ENCODE peak calls at places on chromosomes 13 and 19, in nine cellular contexts. B, K, P, W, U, O, T, C and Q are unnamed samples.
A peak's percentile ranks its signal among the peaks of the same experiment; 100 is the strongest.

GRCh38 chr19:33175886-33176669 is 18.1 kb upstream of the LRP3 start:
- DNase-seq in B (peak; percentile 43), K (no peak), P (peak; percentile 22), W (peak; percentile 37), U (peak; percentile 48), O (peak; percentile 82), T (peak; percentile 17), C (peak; percentile 43), Q (no peak)

GRCh38 chr19:418761-419632 is 10.1 kb upstream of the C2CD4C start:
- DNase-seq in B (no peak), K (no peak), P (no peak), W (no peak), U (peak; percentile 42), O (peak; percentile 69), T (no peak), C (peak; percentile 30), Q (no peak)

GRCh38 chr19:49861127-49861526 is 6.2 kb downstream of the PNKP start:
- DNase-seq in B (no peak), K (no peak), P (no peak), W (no peak), U (peak; percentile 77), O (peak; percentile 88), T (no peak), C (peak; percentile 32), Q (no peak)

GRCh38 chr19:30274987-30275386 is 97.2 kb upstream of the ZNF536 start:
- DNase-seq in B (no peak), K (no peak), P (no peak), W (no peak), U (no peak), O (no peak), T (no peak), C (no peak), Q (no peak)

GRCh38 chr13:23609414-23610186 is 39.4 kb downstream of the TNFRSF19 start:
- DNase-seq in B (peak; percentile 81), K (no peak), P (peak; percentile 70), W (peak; percentile 62), U (no peak), O (no peak), T (no peak), C (peak; percentile 57), Q (no peak)

GRCh38 chr13:45206340-45206739 is 5.5 kb upstream of the KCTD4 start:
- DNase-seq in B (peak; percentile 78), K (peak; percentile 96), P (peak; percentile 92), W (peak; percentile 93), U (no peak), O (no peak), T (no peak), C (no peak), Q (peak; percentile 84)

GRCh38 chr19:14497347-14497921 is 1.5 kb upstream of the GIPC1 start:
- DNase-seq in B (no peak), K (no peak), P (no peak), W (peak; percentile 64), U (no peak), O (peak; percentile 84), T (no peak), C (no peak), Q (no peak)

GRCh38 chr13:33213797-33214196 is 71.8 kb downstream of the STARD13 start:
- DNase-seq in B (peak; percentile 77), K (no peak), P (peak; percentile 50), W (no peak), U (peak; percentile 50), O (no peak), T (no peak), C (no peak), Q (no peak)

GRCh38 chr19:13665125-13665903 is 99.0 kb upstream of the MRI1 start:
- DNase-seq in B (no peak), K (no peak), P (no peak), W (no peak), U (no peak), O (no peak), T (peak; percentile 59), C (no peak), Q (no peak)

GRCh38 chr13:79621902-79622301 is 140.9 kb downstream of the NDFIP2 start:
- DNase-seq in B (no peak), K (peak; percentile 79), P (no peak), W (no peak), U (no peak), O (no peak), T (no peak), C (no peak), Q (no peak)

GRCh38 chr13:110690516-110690915 is 15.4 kb downstream of the CARS2 start:
- DNase-seq in B (no peak), K (no peak), P (no peak), W (no peak), U (no peak), O (peak; percentile 62), T (no peak), C (peak; percentile 6), Q (no peak)

GRCh38 chr19:9165256-9165655 is 13.5 kb upstream of the OR7D2 start:
- DNase-seq in B (peak; percentile 39), K (no peak), P (no peak), W (peak; percentile 16), U (no peak), O (no peak), T (no peak), C (no peak), Q (no peak)

GRCh38 chr19:35349614-35350521 is 2.2 kb downstream of the FFAR1 start:
- DNase-seq in B (no peak), K (no peak), P (no peak), W (no peak), U (peak; percentile 33), O (peak; percentile 82), T (peak; percentile 48), C (no peak), Q (no peak)

GRCh38 chr19:7769171-7769570 is 6.1 kb downstream of the CLEC4M start:
- DNase-seq in B (no peak), K (no peak), P (no peak), W (no peak), U (peak; percentile 17), O (no peak), T (no peak), C (no peak), Q (no peak)

GRCh38 chr13:101390461-101390860 is 25.8 kb downstream of the NALCN start:
- DNase-seq in B (peak; percentile 75), K (no peak), P (peak; percentile 23), W (peak; percentile 55), U (no peak), O (no peak), T (no peak), C (no peak), Q (no peak)

GRCh38 chr13:73987618-73988017 is 146.6 kb downstream of the KLF12 start:
- DNase-seq in B (no peak), K (no peak), P (no peak), W (no peak), U (no peak), O (no peak), T (no peak), C (no peak), Q (no peak)

GRCh38 chr13:72109863-72110262 is 242.9 kb upstream of the DACH1 start:
- DNase-seq in B (no peak), K (peak; percentile 47), P (no peak), W (no peak), U (no peak), O (no peak), T (no peak), C (no peak), Q (no peak)

GRCh38 chr13:50378513-50378970 is 363.3 kb downstream of the KCNRG start:
- DNase-seq in B (no peak), K (no peak), P (no peak), W (no peak), U (no peak), O (no peak), T (peak; percentile 85), C (no peak), Q (peak; percentile 61)

GRCh38 chr19:43662487-43662886 is 7.5 kb downstream of the PLAUR start:
- DNase-seq in B (no peak), K (no peak), P (peak; percentile 23), W (peak; percentile 11), U (peak; percentile 57), O (no peak), T (no peak), C (no peak), Q (no peak)
- TF ChIP-seq CTCF in B (peak; percentile 50), K (peak; percentile 48), P (peak; percentile 43), W (peak; percentile 41), U (peak; percentile 72), O (no peak), T (peak; percentile 22), C (no peak), Q (peak; percentile 54)

DNA sequence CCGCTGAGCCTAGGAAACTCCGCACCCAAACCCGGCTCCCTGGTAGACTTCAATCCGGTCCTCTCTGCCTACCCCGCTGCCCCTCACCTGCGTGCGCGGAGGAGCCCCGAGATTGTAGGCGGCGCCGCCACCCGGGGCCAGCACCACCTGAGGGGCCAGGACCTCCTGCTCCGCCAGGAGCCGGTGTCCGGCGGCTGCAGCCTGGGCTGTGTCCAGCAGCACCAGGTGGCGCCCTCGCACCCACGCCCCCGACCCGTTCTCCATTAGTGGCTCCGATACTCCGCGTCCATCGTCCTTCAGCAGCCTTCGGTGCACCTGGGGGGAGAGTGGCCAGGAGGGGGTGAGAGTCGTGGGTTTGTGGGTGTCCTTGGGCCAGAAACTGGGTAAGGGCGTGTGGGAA is 18.5 kb downstream of the MAN2B1 start:
- DNase-seq in B (no peak), K (no peak), P (no peak), W (no peak), U (peak; percentile 71), O (no peak), T (no peak), C (no peak), Q (no peak)
- TF ChIP-seq CTCF in B (peak; percentile 31), K (peak; percentile 21), P (no peak), W (no peak), U (peak; percentile 58), O (peak; percentile 21), T (peak; percentile 24), C (peak; percentile 23), Q (peak; percentile 42)

DNA sequence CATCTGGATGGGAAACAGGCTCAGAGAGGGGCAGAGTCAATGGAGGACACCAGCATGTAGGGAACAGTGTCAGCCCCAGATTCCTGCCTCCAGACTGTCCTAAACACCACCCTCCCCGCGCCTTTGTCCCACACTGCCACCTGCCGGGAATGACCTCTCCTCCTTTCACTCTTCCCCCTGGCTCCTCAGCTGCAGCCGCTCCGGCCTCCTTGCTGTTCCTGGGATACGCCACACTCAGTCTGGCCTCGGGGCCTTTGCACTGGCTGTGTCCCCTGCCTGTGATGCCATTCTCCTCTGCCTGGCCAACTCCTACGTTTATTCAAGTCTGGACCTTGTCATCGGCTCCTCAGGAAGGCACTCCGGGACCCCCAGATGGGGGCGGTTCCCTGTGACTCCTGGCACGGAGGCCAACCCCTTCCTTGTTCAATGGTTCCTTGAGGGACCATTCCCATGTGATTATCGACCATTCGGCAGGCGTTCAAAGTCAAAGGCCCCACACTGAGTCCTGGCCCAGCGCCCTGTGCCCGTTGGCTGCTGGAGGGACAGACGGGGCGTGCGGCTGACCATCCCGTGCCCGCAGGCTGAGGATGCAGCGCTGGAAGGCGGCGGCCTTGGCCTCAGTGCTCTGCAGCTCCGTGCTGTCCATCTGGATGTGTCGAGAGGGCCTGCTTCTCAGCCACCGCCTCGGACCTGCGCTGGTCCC is 15.8 kb downstream of the FUT6 start:
- DNase-seq in B (no peak), K (no peak), P (no peak), W (no peak), U (peak; percentile 87), O (no peak), T (no peak), C (no peak), Q (no peak)
- TF ChIP-seq CTCF in B (peak; percentile 39), K (peak; percentile 54), P (peak; percentile 31), W (peak; percentile 15), U (peak; percentile 54), O (no peak), T (peak; percentile 51), C (no peak), Q (peak; percentile 32)

GRCh38 chr13:38866649-38867048 is 124.0 kb downstream of the STOML3 start:
- DNase-seq in B (peak; percentile 4), K (no peak), P (peak; percentile 11), W (no peak), U (no peak), O (no peak), T (peak; percentile 1), C (no peak), Q (no peak)
- TF ChIP-seq CTCF in B (no peak), K (peak; percentile 50), P (no peak), W (no peak), U (no peak), O (no peak), T (peak; percentile 38), C (no peak), Q (peak; percentile 25)